ENCODE peak calls at places on chromosomes 5 and 9, in six cellular contexts. X is A549, C is astrocyte of the spinal cord, A is endothelial cell, O is progenitor cell of endocrine pancreas, L is adrenal gland. I is an unnamed sample.

GRCh38 chr5:178416919-178417318 is 173.3 kb downstream of the COL23A1 start:
- DNase-seq in A (no peak), O (no peak), C (no peak), X (peak), L (no peak), I (no peak)

GRCh38 chr5:14491015-14491414 is 90.6 kb upstream of the OTULINL start:
- DNase-seq in A (no peak), L (no peak), O (no peak), C (no peak), X (no peak), I (no peak)

GRCh38 chr9:97938081-97938644 is at the start of gene HEMGN:
- DNase-seq in A (no peak), L (no peak), O (no peak), C (no peak), X (no peak), I (no peak)

GRCh38 chr9:37876376-37876775 is 27.6 kb downstream of the SLC25A51 start:
- DNase-seq in O (no peak), X (no peak), A (no peak), C (no peak), L (no peak), I (no peak)

GRCh38 chr5:67061511-67061910 is 135.1 kb downstream of the CD180 start:
- DNase-seq in C (no peak), L (no peak), O (no peak), A (no peak), X (no peak), I (no peak)

GRCh38 chr5:5348135-5348534 is 74.3 kb upstream of the ICE1 start:
- DNase-seq in X (no peak), O (no peak), C (no peak), A (no peak), L (no peak), I (no peak)

GRCh38 chr9:26746357-26747072 is 146.1 kb downstream of the CAAP1 start:
- DNase-seq in L (no peak), X (peak), A (no peak), O (no peak), C (peak), I (no peak)

GRCh38 chr5:121399879-121400278 is 451.8 kb upstream of the FTMT start:
- DNase-seq in C (no peak), L (no peak), A (no peak), X (no peak), O (no peak), I (no peak)

GRCh38 chr9:34046784-34047379 is 1.8 kb downstream of the UBAP2 start:
- DNase-seq in A (peak), C (no peak), O (no peak), L (no peak), X (no peak), I (no peak)

GRCh38 chr5:164475339-164475977 is 970.0 kb downstream of the MAT2B start:
- DNase-seq in O (no peak), A (no peak), C (peak), X (peak), L (no peak), I (no peak)

GRCh38 chr5:2958976-2959375 is 207.5 kb upstream of the IRX2 start:
- DNase-seq in O (no peak), L (no peak), C (no peak), X (no peak), A (no peak), I (no peak)

GRCh38 chr5:111697215-111697614 is 59.8 kb downstream of the NREP start:
- DNase-seq in L (peak), O (no peak), C (no peak), A (no peak), X (no peak), I (peak)

GRCh38 chr5:66170196-66170919 is 26.3 kb downstream of the SREK1 start:
- DNase-seq in X (no peak), C (no peak), A (no peak), L (no peak), O (no peak), I (no peak)

GRCh38 chr5:14108170-14108996 is 34.8 kb upstream of the TRIO start:
- DNase-seq in A (peak), X (peak), C (peak), O (peak), L (peak), I (peak)

GRCh38 chr5:172561151-172561550 is 79.9 kb upstream of the NEURL1B start:
- DNase-seq in C (peak), L (no peak), O (no peak), A (no peak), X (no peak), I (no peak)

GRCh38 chr5:79241535-79241979 is 5.6 kb downstream of the JMY start:
- DNase-seq in A (no peak), C (peak), O (no peak), L (no peak), X (no peak), I (no peak)

GRCh38 chr5:177612215-177612673 is 12.3 kb downstream of the B4GALT7 start:
- DNase-seq in O (no peak), A (no peak), L (no peak), C (no peak), X (no peak), I (peak)

GRCh38 chr5:76678056-76678455 is 37.9 kb upstream of the F2R start:
- DNase-seq in C (no peak), O (no peak), A (no peak), X (no peak), L (no peak), I (no peak)

GRCh38 chr5:121366515-121366914 is 485.2 kb upstream of the FTMT start:
- DNase-seq in X (peak), A (no peak), L (no peak), O (no peak), C (peak), I (no peak)

GRCh38 chr9:17319822-17320221 is 185.0 kb downstream of the CNTLN start:
- DNase-seq in A (no peak), O (no peak), X (no peak), C (no peak), L (no peak), I (no peak)

GRCh38 chr5:138568061-138568824 is 7.0 kb downstream of the HSPA9 start:
- DNase-seq in X (no peak), O (no peak), A (no peak), L (no peak), C (peak), I (no peak)

GRCh38 chr9:115524467-115525059 is 406.6 kb upstream of the TNC start:
- DNase-seq in A (peak), C (peak), L (peak), O (no peak), X (peak), I (peak)

GRCh38 chr9:107751522-107752235 is 262.1 kb upstream of the KLF4 start:
- DNase-seq in L (no peak), O (no peak), X (peak), C (peak), A (no peak), I (no peak)

GRCh38 chr5:157611571-157612067 is 36.0 kb upstream of the ADAM19 start:
- DNase-seq in X (no peak), A (no peak), L (no peak), C (no peak), O (no peak), I (no peak)

GRCh38 chr5:474826-475661 is 32.1 kb downstream of the EXOC3 start:
- DNase-seq in X (peak), A (no peak), O (no peak), C (no peak), L (no peak), I (no peak)

GRCh38 chr5:123097871-123098735 is 9.1 kb downstream of the PRDM6 start:
- DNase-seq in L (no peak), O (no peak), X (no peak), A (no peak), C (no peak), I (no peak)

GRCh38 chr5:56481147-56481997 is 248.2 kb upstream of the ANKRD55 start:
- DNase-seq in C (peak), X (no peak), O (no peak), A (peak), L (peak), I (peak)

GRCh38 chr5:167716376-167716775 is 575.1 kb upstream of the WWC1 start:
- DNase-seq in C (peak), X (no peak), O (no peak), L (no peak), A (no peak), I (no peak)

GRCh38 chr9:120688758-120689157 is 25.5 kb downstream of the MEGF9 start:
- DNase-seq in X (no peak), L (no peak), O (no peak), A (no peak), C (no peak), I (no peak)

GRCh38 chr9:125766468-125767221 is 19.5 kb downstream of the PBX3 start:
- DNase-seq in A (no peak), O (no peak), C (no peak), L (no peak), X (no peak), I (no peak)

GRCh38 chr5:132203464-132203818 is 24.2 kb downstream of the P4HA2 start:
- DNase-seq in L (no peak), X (no peak), C (peak), O (no peak), A (no peak), I (no peak)

GRCh38 chr9:109632817-109633216 is 134.7 kb upstream of the PTPN3 start:
- DNase-seq in X (no peak), C (no peak), O (no peak), L (no peak), A (no peak), I (no peak)

GRCh38 chr9:137064027-137064879 is 6.1 kb downstream of the SAPCD2 start:
- DNase-seq in A (peak), X (peak), O (peak), L (peak), C (no peak), I (peak)

GRCh38 chr5:176384991-176385390 is 3.4 kb downstream of the NOP16 start:
- DNase-seq in X (no peak), L (no peak), A (no peak), C (no peak), O (no peak), I (no peak)

GRCh38 chr5:132258102-132259060 is 885 bp downstream of the PDLIM4 start:
- DNase-seq in A (no peak), L (peak), O (no peak), X (no peak), C (peak), I (peak)

GRCh38 chr5:84228266-84228665 is 156.4 kb downstream of the EDIL3 start:
- DNase-seq in L (no peak), C (no peak), O (no peak), X (no peak), A (no peak), I (no peak)

GRCh38 chr9:136201609-136202448 is 3.1 kb downstream of the LHX3 start:
- DNase-seq in A (peak), O (peak), L (no peak), C (no peak), X (no peak), I (peak)

GRCh38 chr5:95733100-95733499 is 2.0 kb downstream of the RHOBTB3 start:
- DNase-seq in A (no peak), L (no peak), O (no peak), X (no peak), C (peak), I (no peak)

GRCh38 chr9:137917795-137918194 is 40.2 kb downstream of the CACNA1B start:
- DNase-seq in O (no peak), A (no peak), L (no peak), C (no peak), X (no peak), I (no peak)

GRCh38 chr9:71352837-71353236 is 231.4 kb upstream of the TRPM3 start:
- DNase-seq in O (no peak), L (no peak), C (no peak), A (no peak), X (no peak), I (no peak)

GRCh38 chr9:71361357-71361756 is 239.9 kb upstream of the TRPM3 start:
- DNase-seq in O (no peak), A (no peak), C (no peak), L (no peak), X (no peak), I (no peak)

GRCh38 chr9:71355884-71356283 is 234.5 kb upstream of the TRPM3 start:
- DNase-seq in A (peak), C (no peak), L (no peak), O (no peak), X (peak), I (no peak)

GRCh38 chr9:71353723-71354122 is 232.3 kb upstream of the TRPM3 start:
- DNase-seq in X (no peak), L (no peak), O (no peak), C (peak), A (no peak), I (no peak)

GRCh38 chr9:71357346-71357745 is 235.9 kb upstream of the TRPM3 start:
- DNase-seq in X (no peak), A (no peak), C (no peak), O (no peak), L (no peak), I (no peak)
- TF ChIP-seq CTCF in X (no peak), A (no peak), C (no peak), O (no peak), L (no peak), I (no peak)

GRCh38 chr5:180787025-180787424 is 15.6 kb downstream of the MGAT1 start:
- DNase-seq in L (no peak), A (peak), X (no peak), C (no peak), O (no peak), I (no peak)
- TF ChIP-seq CTCF in L (no peak), A (no peak), X (no peak), C (no peak), O (no peak), I (no peak)

GRCh38 chr5:73299017-73299630 is 126.1 kb downstream of the TMEM174 start:
- DNase-seq in L (no peak), O (no peak), C (peak), A (peak), X (no peak), I (no peak)

GRCh38 chr5:73298251-73299016 is 125.4 kb downstream of the TMEM174 start:
- DNase-seq in O (no peak), L (no peak), A (no peak), X (no peak), C (peak), I (no peak)

GRCh38 chr5:73296772-73297171 is 123.8 kb downstream of the TMEM174 start:
- DNase-seq in O (no peak), L (no peak), C (peak), A (no peak), X (no peak), I (no peak)

GRCh38 chr5:73295447-73295846 is 122.5 kb downstream of the TMEM174 start:
- DNase-seq in A (no peak), C (no peak), X (peak), L (no peak), O (no peak), I (no peak)

DNA sequence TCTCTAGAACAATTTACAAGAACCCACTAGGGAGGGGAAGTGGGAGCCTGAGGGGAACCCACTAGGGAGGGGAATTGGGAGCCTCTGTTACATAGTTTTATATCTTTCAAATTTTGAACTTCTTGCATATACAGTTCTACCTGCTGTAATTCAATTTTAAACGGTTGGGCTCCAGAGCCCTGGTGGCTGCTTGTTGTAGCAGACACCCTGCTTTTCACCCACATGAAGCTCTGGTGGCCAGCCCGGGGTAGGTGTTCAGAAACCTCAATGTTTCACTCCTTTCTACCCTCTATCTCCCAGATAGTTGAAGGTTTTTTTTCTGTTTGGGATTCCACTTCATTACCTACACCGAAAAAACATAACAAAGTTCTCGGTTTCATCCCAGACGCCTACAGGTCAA is 124.4 kb downstream of the TMEM174 start:
- DNase-seq in X (no peak), A (no peak), C (no peak), L (no peak), O (no peak), I (no peak)
- TF ChIP-seq CTCF in X (no peak), A (no peak), C (no peak), L (no peak), O (no peak), I (no peak)

DNA sequence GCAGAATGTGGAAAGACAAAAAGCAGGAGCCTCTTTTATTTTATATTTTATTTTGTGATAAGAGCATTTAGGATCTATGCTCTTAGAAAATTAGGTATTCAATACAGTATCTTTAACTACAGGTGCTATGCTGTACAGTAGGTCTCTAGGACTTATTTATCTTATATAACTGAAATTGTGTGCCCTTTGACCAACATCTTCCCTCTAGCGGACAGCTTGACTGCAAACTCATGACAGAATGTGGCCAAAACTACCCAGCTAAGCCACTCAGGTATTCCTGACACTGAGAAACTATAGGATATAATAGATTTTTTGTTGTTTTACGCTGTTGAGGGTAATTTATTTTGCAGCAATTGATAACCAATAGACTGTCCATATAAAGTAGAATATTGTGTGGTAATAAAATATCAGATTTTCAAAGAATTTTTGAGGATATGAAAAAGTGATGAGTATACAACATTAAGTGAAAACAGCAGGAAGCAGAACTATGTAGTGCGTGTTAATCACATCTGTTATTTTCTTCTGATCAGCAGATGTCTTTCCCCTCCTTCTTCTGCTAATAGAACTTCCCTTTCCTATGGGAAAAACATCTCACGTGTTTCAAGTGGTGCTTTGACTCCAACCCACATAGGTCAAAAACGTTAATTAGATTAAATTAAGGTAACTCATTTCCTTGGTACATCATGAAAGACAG is 69.9 kb upstream of the SELENOP start:
- DNase-seq in O (no peak), L (no peak), C (no peak), X (no peak), A (no peak), I (no peak)
- TF ChIP-seq CTCF in O (no peak), L (no peak), C (no peak), X (no peak), A (no peak), I (no peak)

GRCh38 chr5:1886634-1887399 is 4.1 kb upstream of the IRX4 start:
- DNase-seq in O (no peak), X (no peak), A (no peak), C (no peak), L (no peak), I (no peak)
- TF ChIP-seq CTCF in O (no peak), X (no peak), A (no peak), C (no peak), L (no peak), I (no peak)

DNA sequence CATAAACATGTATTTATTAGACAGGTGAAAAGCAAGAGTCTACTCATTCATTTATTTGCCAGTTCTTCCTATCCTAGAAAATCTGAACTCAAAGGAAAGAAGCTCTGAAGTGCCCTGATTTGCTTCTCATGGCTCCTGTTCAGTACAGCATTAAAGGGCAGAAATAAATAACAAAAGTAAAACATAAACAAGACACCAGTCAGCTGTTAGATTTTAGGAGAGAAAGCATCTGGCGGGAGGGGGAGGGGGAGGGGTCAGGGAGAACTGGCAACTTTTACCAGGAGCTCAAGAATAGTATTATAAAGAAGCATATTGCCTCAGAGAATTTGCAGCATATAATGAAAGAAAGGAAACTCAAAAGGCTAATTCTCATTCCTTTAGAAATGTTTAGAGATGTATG is 68.2 kb downstream of the SEMA6A start:
- DNase-seq in X (no peak), O (no peak), L (no peak), C (no peak), A (no peak), I (no peak)
- TF ChIP-seq CTCF in X (no peak), O (no peak), L (no peak), C (no peak), A (no peak), I (no peak)

GRCh38 chr5:93247126-93247525 is 333.9 kb downstream of the NR2F1-AS1 start:
- DNase-seq in X (no peak), A (no peak), C (no peak), L (no peak), O (no peak), I (no peak)

GRCh38 chr5:93251347-93251746 is 329.7 kb downstream of the NR2F1-AS1 start:
- DNase-seq in C (no peak), L (no peak), A (no peak), X (no peak), O (no peak), I (no peak)

GRCh38 chr5:93249651-93250289 is 331.2 kb downstream of the NR2F1-AS1 start:
- DNase-seq in L (no peak), A (no peak), C (peak), O (no peak), X (no peak), I (no peak)

GRCh38 chr5:93250431-93250830 is 330.6 kb downstream of the NR2F1-AS1 start:
- DNase-seq in O (no peak), C (peak), L (no peak), X (no peak), A (no peak), I (no peak)

DNA sequence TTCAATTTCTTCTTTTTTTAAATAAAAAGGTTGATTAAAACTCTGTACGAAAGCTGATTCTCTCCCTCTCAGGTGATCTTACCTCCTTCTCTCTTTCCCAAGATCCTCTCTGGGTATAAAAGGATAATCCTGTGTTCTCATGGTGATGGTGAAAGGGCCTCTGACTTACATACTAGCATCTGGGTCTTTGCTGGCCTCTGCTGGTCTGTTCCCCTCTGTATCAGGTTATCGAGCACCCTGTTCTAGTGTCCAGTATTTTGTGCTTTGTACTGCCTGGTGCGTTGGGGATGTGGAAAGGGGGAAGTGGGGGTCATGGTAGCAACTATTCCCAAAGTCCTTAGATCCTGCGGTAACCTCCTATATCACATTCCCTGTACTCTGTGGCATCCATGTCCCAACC is 328.9 kb downstream of the NR2F1-AS1 start:
- DNase-seq in C (no peak), O (no peak), L (no peak), X (peak), A (no peak), I (no peak)
- TF ChIP-seq CTCF in C (peak), O (no peak), L (no peak), X (no peak), A (no peak), I (no peak)

DNA sequence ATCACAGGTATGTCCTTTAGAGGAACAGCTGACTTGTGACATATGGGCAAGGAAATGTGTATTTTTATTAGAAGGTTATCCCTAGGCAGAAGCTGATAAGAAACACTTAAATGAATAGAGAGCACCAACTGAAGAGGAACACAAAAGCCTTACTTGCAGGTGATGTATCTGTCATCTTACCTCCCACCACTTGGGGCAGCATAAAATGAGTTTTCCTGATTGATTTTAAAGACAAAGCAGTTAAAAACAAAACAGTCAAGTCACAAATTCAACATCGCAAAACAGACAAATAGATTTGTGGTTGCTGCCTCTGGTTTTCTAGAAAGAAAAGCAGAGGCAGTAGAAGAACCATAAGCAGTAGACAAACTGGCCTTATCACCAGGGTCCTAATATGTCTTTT is 302.4 kb upstream of the ZNF462 start:
- DNase-seq in L (no peak), C (no peak), A (no peak), X (no peak), O (no peak), I (no peak)
- TF ChIP-seq CTCF in L (no peak), C (peak), A (peak), X (no peak), O (peak), I (peak)

I was measured in mesothelial cell of epicardium.